ENCODE peak calls at places on chromosomes 11 and 22, in five cellular contexts. I is PC-3; W is AG09309; D is CD8-positive, alpha-beta T cell; G is sigmoid colon. J is an unnamed sample.

GRCh38 chr11:73393479-73394415 is 17.5 kb downstream of the RELT start:
- DNase-seq in G (peak; percentile 83), W (no peak), D (peak; percentile 71), I (peak; percentile 84), J (peak; percentile 85)

GRCh38 chr11:76152086-76152658 is 54.1 kb downstream of the WNT11 start:
- DNase-seq in G (peak; percentile 93), I (peak; percentile 94), W (peak; percentile 17), D (peak; percentile 83), J (peak; percentile 84)

GRCh38 chr11:28529540-28530410 is 421.6 kb downstream of the METTL15 start:
- DNase-seq in W (peak; percentile 47), I (peak; percentile 83), D (no peak), G (no peak), J (peak; percentile 65)

GRCh38 chr11:72439455-72439854 is 5.1 kb upstream of the CLPB start:
- DNase-seq in I (peak; percentile 33), G (no peak), W (peak; percentile 46), D (no peak), J (peak; percentile 67)

GRCh38 chr22:35275580-35275979 is 18.3 kb downstream of the HMGXB4 start:
- DNase-seq in W (no peak), D (no peak), G (no peak), I (peak; percentile 58), J (peak; percentile 53)

GRCh38 chr22:40238425-40239344 is 61.0 kb downstream of the TNRC6B start:
- DNase-seq in I (peak; percentile 85), D (no peak), G (no peak), W (peak; percentile 59), J (peak; percentile 89)

GRCh38 chr11:84564180-84564866 is 1062.8 kb downstream of the DLG2 start:
- DNase-seq in G (no peak), I (peak; percentile 88), W (no peak), D (no peak), J (peak; percentile 60)

GRCh38 chr11:103471546-103471945 is 362.3 kb downstream of the DYNC2H1 start:
- DNase-seq in G (no peak), W (no peak), D (no peak), I (no peak), J (no peak)

GRCh38 chr22:49826603-49827306 is 918 bp downstream of the BRD1 start:
- DNase-seq in W (no peak), I (no peak), G (peak; percentile 82), D (peak; percentile 38), J (peak; percentile 61)

GRCh38 chr11:12455938-12456337 is 78.6 kb downstream of the PARVA start:
- DNase-seq in I (no peak), G (no peak), W (no peak), D (no peak), J (no peak)

GRCh38 chr22:26781591-26781990 is 124.2 kb downstream of the MIAT start:
- DNase-seq in I (no peak), G (no peak), W (no peak), D (no peak), J (no peak)

GRCh38 chr11:17075506-17075905 is 2.0 kb downstream of the RPS13 start:
- DNase-seq in W (no peak), G (no peak), I (no peak), D (no peak), J (no peak)

GRCh38 chr11:24779791-24780190 is 282.9 kb downstream of the LUZP2 start:
- DNase-seq in D (no peak), G (no peak), I (peak; percentile 54), W (no peak), J (peak; percentile 17)

GRCh38 chr11:6817668-6818067 is 18.2 kb upstream of the OR6A2 start:
- DNase-seq in G (no peak), W (no peak), I (no peak), D (no peak), J (no peak)

GRCh38 chr11:113752932-113753331 is 20.6 kb downstream of the ZW10 start:
- DNase-seq in D (no peak), G (no peak), W (no peak), I (no peak), J (no peak)

GRCh38 chr11:101034076-101034475 is 95.5 kb downstream of the PGR start:
- DNase-seq in W (no peak), G (peak; percentile 70), I (no peak), D (no peak), J (peak; percentile 11)

GRCh38 chr11:86141645-86142569 is 73.0 kb upstream of the PICALM start:
- DNase-seq in W (no peak), G (no peak), I (no peak), D (no peak), J (no peak)

GRCh38 chr22:44024288-44024908 is at the start of gene PARVB:
- DNase-seq in D (no peak), I (peak; percentile 6), G (no peak), W (no peak), J (peak; percentile 15)

GRCh38 chr11:130622126-130622525 is 173.7 kb downstream of the ADAMTS15 start:
- DNase-seq in D (no peak), G (no peak), W (no peak), I (peak; percentile 42), J (peak; percentile 68)

GRCh38 chr11:76805206-76805913 is 22.2 kb downstream of the TSKU start:
- DNase-seq in D (no peak), I (no peak), G (no peak), W (no peak), J (peak; percentile 51)

GRCh38 chr11:28547395-28547794 is 439.2 kb downstream of the METTL15 start:
- DNase-seq in W (no peak), D (no peak), G (no peak), I (no peak), J (no peak)

GRCh38 chr22:35138521-35138920 is 72.6 kb downstream of the ISX start:
- DNase-seq in W (no peak), D (no peak), I (no peak), G (no peak), J (no peak)

GRCh38 chr11:46369458-46370152 is 11.9 kb upstream of the MDK start:
- DNase-seq in W (no peak), G (no peak), I (peak; percentile 66), D (peak; percentile 56), J (peak; percentile 65)

GRCh38 chr22:35064664-35065063 is 1.3 kb upstream of the ISX start:
- DNase-seq in G (no peak), I (peak; percentile 31), W (no peak), D (no peak), J (no peak)

GRCh38 chr22:37281646-37282384 is 493 bp upstream of the CYTH4 start:
- DNase-seq in I (no peak), W (no peak), G (no peak), D (no peak), J (no peak)
- H3K4me3 ChIP-seq in I (peak overlapping the region; percentile 47), W (no peak overlapping the region), G (peak overlapping the region; percentile 42), D (peak overlapping the region; percentile 98), J (no peak overlapping the region)

GRCh38 chr11:1389103-1389931 is 417 bp upstream of the BRSK2 start:
- DNase-seq in W (peak; percentile 66), G (peak; percentile 99), D (peak; percentile 97), I (peak; percentile 92), J (peak; percentile 98)
- TF ChIP-seq CTCF in W (no peak), G (no peak), D (no peak), I (no peak), J (no peak)

DNA sequence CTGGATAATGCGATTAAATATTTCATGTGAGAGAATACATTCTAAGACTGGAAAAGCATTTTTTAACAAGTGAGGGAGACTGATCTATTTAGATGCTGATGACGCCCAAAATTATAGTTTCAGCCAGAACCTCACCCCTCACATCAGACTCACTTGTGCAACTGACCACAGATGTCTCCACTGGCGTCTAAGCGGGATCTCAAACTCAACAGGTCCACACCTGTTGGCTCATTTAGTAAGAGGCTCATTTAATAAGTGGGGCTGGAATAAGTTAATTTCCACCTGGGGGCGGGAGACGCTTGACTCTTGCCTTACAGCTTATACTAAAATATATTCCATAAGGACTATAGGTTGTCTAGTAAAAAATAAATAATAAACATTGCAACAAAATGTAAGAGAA is 47.5 kb downstream of the MORC2 start:
- DNase-seq in I (no peak), W (no peak), D (no peak), G (peak; percentile 55), J (peak; percentile 57)
- H3K4me3 ChIP-seq in I (no peak overlapping the region), W (no peak overlapping the region), D (peak overlapping the region; percentile 52), G (peak overlapping the region; percentile 47), J (peak overlapping the region; percentile 34)

GRCh38 chr11:87304350-87304749 is 266.6 kb downstream of the TMEM135 start:
- DNase-seq in G (no peak), W (no peak), I (no peak), D (no peak), J (no peak)
- TF ChIP-seq CTCF in G (no peak), W (no peak), I (no peak), D (no peak), J (no peak)

GRCh38 chr11:35418847-35419712 is at the start of gene SLC1A2:
- DNase-seq in W (no peak), D (no peak), I (no peak), G (no peak), J (peak; percentile 19)
- H3K4me3 ChIP-seq in W (peak within 1 kb of the TSS; percentile 54), D (no peak within 1 kb of the TSS), I (peak within 1 kb of the TSS; percentile 59), G (peak within 1 kb of the TSS; percentile 53), J (peak within 1 kb of the TSS; percentile 14)

DNA sequence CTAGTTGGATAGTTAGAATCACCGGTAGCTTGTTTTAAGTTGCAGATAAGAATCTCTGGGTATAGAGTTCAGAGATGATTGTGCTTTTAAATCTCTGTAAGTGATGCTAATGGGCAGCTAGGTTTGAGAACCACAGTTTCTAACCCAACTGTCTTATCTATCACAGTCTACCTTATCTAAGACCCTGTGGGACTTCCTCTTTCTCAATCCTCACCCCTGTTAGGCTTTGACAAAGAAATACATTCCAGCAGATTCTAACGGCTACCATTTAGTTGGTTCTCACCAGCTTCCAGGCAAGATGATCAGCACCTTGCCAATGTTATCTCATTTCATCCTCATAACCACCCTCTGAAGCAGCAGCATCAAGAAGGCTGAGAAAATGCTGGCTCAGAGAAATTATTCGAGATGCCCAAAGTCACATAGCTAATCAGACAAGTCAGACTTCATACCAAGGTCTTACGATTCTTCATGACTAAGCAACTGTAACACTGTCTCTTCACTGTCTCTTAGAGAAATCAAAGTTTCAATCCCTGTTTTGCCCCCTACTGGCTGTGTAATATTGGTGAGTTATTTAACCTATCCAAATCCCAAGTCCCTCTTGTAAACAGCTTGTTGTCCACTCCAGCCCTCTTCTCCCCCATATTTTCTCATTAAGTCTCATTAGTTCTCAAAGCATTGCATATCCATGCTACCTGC is 192.4 kb upstream of the API5 start:
- DNase-seq in W (no peak), D (no peak), I (peak; percentile 11), G (no peak), J (peak; percentile 1)
- TF ChIP-seq CTCF in W (no peak), D (no peak), I (peak; percentile 31), G (no peak), J (no peak)

DNA sequence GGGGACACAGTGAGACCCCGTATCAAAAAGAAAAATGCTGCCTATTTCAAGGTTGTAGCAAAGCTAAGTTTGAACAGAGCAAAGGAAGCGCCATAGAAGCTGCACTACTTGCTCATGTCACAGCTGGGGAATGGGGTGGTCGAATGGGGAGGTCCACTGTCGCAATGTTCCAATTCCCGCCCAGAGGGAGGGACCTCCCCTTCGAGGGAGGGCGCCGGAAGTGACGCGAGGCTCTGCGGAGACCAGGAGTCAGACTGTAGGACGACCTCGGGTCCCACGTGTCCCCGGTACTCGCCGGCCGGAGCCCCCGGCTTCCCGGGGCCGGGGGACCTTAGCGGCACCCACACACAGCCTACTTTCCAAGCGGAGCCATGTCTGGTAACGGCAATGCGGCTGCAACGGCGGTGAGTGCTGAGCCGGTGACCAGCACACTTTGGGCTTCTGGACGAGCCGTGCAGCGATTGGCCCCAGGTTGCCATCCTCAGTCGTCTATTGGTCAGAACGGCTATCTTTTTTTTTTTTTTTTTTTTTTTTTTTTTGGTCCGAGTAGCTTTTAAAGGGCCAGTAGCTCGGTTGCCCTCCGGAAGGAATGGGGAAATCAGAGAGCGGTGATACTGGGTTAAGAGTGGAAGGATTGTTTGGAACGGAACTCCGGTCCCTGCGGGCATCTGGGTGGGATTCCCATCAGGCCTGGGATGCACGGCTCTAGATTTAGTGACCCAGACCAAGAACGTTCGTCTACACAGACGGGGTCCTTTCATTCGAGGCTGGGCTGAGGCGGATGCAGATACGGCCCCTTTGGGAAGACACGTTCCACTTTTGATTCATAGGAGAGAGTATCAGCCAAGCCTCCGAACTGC is at the start of gene HMBS:
- DNase-seq in I (peak; percentile 98), G (peak; percentile 98), D (peak; percentile 92), W (peak; percentile 65), J (peak; percentile 97)
- H3K4me3 ChIP-seq in I (peak within 1 kb of the TSS; percentile 80), G (peak within 1 kb of the TSS; percentile 62), D (peak within 1 kb of the TSS; percentile 92), W (peak within 1 kb of the TSS; percentile 68), J (peak within 1 kb of the TSS; percentile 85)